ENCODE peak calls at places on chromosomes 12 and 14, in eight cellular contexts. One of them, this sample, is unnamed.

GRCh38 chr14:85060116-85060515 is 469.8 kb upstream of the FLRT2 start:
- DNase-seq in KBM-7: no peak
- DNase-seq in posterior vena cava: no peak
- DNase-seq in keratinocyte: no peak
- DNase-seq in non-pigmented ciliary epithelial cell: no peak
- DNase-seq in T47D: no peak
- DNase-seq in AG04450: no peak
- DNase-seq in tibial artery: no peak
- DNase-seq in this sample: no peak

GRCh38 chr12:5909560-5909959 is 35.5 kb downstream of the ANO2 start:
- DNase-seq in KBM-7: no peak
- DNase-seq in AG04450: no peak
- DNase-seq in keratinocyte: no peak
- DNase-seq in tibial artery: no peak
- DNase-seq in non-pigmented ciliary epithelial cell: no peak
- DNase-seq in T47D: no peak
- DNase-seq in posterior vena cava: peak
- DNase-seq in this sample: no peak

GRCh38 chr12:75750950-75751349 is 239.5 kb upstream of the KRR1 start:
- DNase-seq in T47D: no peak
- DNase-seq in non-pigmented ciliary epithelial cell: peak
- DNase-seq in posterior vena cava: no peak
- DNase-seq in KBM-7: no peak
- DNase-seq in AG04450: peak
- DNase-seq in tibial artery: no peak
- DNase-seq in keratinocyte: no peak
- DNase-seq in this sample: no peak

GRCh38 chr14:65296876-65297275 is 115.7 kb upstream of the FUT8 start:
- DNase-seq in tibial artery: no peak
- DNase-seq in posterior vena cava: no peak
- DNase-seq in AG04450: no peak
- DNase-seq in KBM-7: no peak
- DNase-seq in T47D: no peak
- DNase-seq in keratinocyte: no peak
- DNase-seq in non-pigmented ciliary epithelial cell: no peak
- DNase-seq in this sample: no peak

GRCh38 chr12:76399040-76399439 is 50.8 kb upstream of the BBS10 start:
- DNase-seq in posterior vena cava: no peak
- DNase-seq in keratinocyte: no peak
- DNase-seq in tibial artery: no peak
- DNase-seq in KBM-7: no peak
- DNase-seq in non-pigmented ciliary epithelial cell: no peak
- DNase-seq in T47D: no peak
- DNase-seq in AG04450: no peak
- DNase-seq in this sample: no peak

GRCh38 chr14:69043598-69044267 is 64.6 kb upstream of the ACTN1 start:
- DNase-seq in T47D: no peak
- DNase-seq in KBM-7: peak
- DNase-seq in keratinocyte: no peak
- DNase-seq in AG04450: no peak
- DNase-seq in tibial artery: peak
- DNase-seq in posterior vena cava: no peak
- DNase-seq in non-pigmented ciliary epithelial cell: no peak
- DNase-seq in this sample: no peak

GRCh38 chr12:58081488-58081887 is 140.1 kb downstream of the ATP23 start:
- DNase-seq in KBM-7: no peak
- DNase-seq in T47D: no peak
- DNase-seq in posterior vena cava: no peak
- DNase-seq in tibial artery: no peak
- DNase-seq in keratinocyte: no peak
- DNase-seq in non-pigmented ciliary epithelial cell: no peak
- DNase-seq in AG04450: no peak
- DNase-seq in this sample: no peak

GRCh38 chr14:37150414-37150813 is 22.0 kb downstream of the SLC25A21 start:
- DNase-seq in posterior vena cava: no peak
- DNase-seq in KBM-7: peak
- DNase-seq in keratinocyte: no peak
- DNase-seq in tibial artery: no peak
- DNase-seq in non-pigmented ciliary epithelial cell: no peak
- DNase-seq in AG04450: peak
- DNase-seq in T47D: peak
- DNase-seq in this sample: no peak

This sample was measured in 8988T.